ENCODE peak calls at places on chromosomes 6 and 20, in four cellular contexts. J is pancreas; Z is stimulated activated naive B cell treated with anti-CD40 and anti-IgM and Interleukin-4, amounts not matched to agents 10 μg/mL and 1 μg/mL and 100 μg/mL, for 72 hours; G is SW480. Q is an unnamed sample.

GRCh38 chr6:134057478-134057877 is 5.1 kb upstream of the SLC2A12 start:
- DNase-seq in G (no peak), Z (no peak), J (no peak), Q (peak)

GRCh38 chr6:163408352-163408991 is 6.0 kb upstream of the QKI start:
- DNase-seq in Z (no peak), J (no peak), G (peak), Q (no peak)

GRCh38 chr6:167987811-167988495 is 9.5 kb upstream of the KIF25 start:
- DNase-seq in Z (no peak), G (no peak), J (no peak), Q (no peak)

GRCh38 chr6:44074383-44075136 is 52.7 kb downstream of the MRPL14 start:
- DNase-seq in J (peak), G (peak), Z (peak), Q (peak)

GRCh38 chr6:138455746-138456392 is 43.4 kb downstream of the NHSL1 start:
- DNase-seq in G (peak), J (no peak), Z (peak), Q (peak)

GRCh38 chr6:16619777-16620176 is 141.5 kb downstream of the ATXN1 start:
- DNase-seq in G (no peak), J (no peak), Z (no peak), Q (no peak)

GRCh38 chr6:137095651-137096238 is 51.0 kb upstream of the IL20RA start:
- DNase-seq in Z (peak), G (no peak), J (no peak), Q (no peak)

GRCh38 chr6:17985934-17986655 is 1.3 kb downstream of the KIF13A start:
- DNase-seq in G (no peak), J (no peak), Z (no peak), Q (no peak)

GRCh38 chr20:13930246-13930645 is 60.2 kb downstream of the SEL1L2 start:
- DNase-seq in G (peak), J (no peak), Z (no peak), Q (peak)

GRCh38 chr6:20827798-20828197 is 293.5 kb downstream of the CDKAL1 start:
- DNase-seq in J (no peak), Z (no peak), G (no peak), Q (peak)

GRCh38 chr20:61901421-61902212 is 164.1 kb downstream of the TAF4 start:
- DNase-seq in J (no peak), G (peak), Z (no peak), Q (no peak)

GRCh38 chr6:43275782-43276179 is 22.3 kb upstream of the SLC22A7 start:
- DNase-seq in G (no peak), J (no peak), Z (no peak), Q (no peak)

GRCh38 chr20:17919149-17919548 is 49.4 kb downstream of the SNX5 start:
- DNase-seq in Z (no peak), J (no peak), G (no peak), Q (no peak)

GRCh38 chr6:33490198-33490597 is 35.8 kb downstream of the ZBTB9 start:
- DNase-seq in J (no peak), G (peak), Z (no peak), Q (peak)

GRCh38 chr6:19838442-19839236 is 1.5 kb downstream of the ID4 start:
- DNase-seq in Z (no peak), J (peak), G (peak), Q (peak)

GRCh38 chr20:21719592-21720214 is 14.2 kb downstream of the PAX1 start:
- DNase-seq in Z (peak), J (peak), G (peak), Q (peak)

GRCh38 chr6:160261991-160262718 is 3.5 kb upstream of the SLC22A2 start:
- DNase-seq in G (no peak), Z (no peak), J (no peak), Q (no peak)

GRCh38 chr20:42483694-42484303 is 705.9 kb downstream of the PTPRT start:
- DNase-seq in G (peak), J (peak), Z (no peak), Q (no peak)